ENCODE peak calls at places on chromosome 10, in five cellular contexts. M, B, J, H and D are unnamed samples.

GRCh38 chr10:103845983-103846382 is 9.4 kb downstream of the SH3PXD2A start:
- DNase-seq in M (no peak), B (no peak), J (peak; percentile 58), H (peak; percentile 36), D (no peak)

GRCh38 chr10:71629131-71629530 is 90.4 kb downstream of the C10orf105 start:
- DNase-seq in M (no peak), B (no peak), J (no peak), H (no peak), D (no peak)

GRCh38 chr10:109835257-109835656 is 88.1 kb downstream of the XPNPEP1 start:
- DNase-seq in M (no peak), B (no peak), J (no peak), H (no peak), D (no peak)

GRCh38 chr10:35058134-35058533 is 32.0 kb downstream of the CUL2 start:
- DNase-seq in M (peak; percentile 74), B (no peak), J (peak; percentile 26), H (no peak), D (no peak)

GRCh38 chr10:78170026-78170475 is 136.4 kb downstream of the RPS24 start:
- DNase-seq in M (peak; percentile 39), B (no peak), J (no peak), H (no peak), D (no peak)

GRCh38 chr10:132503581-132504421 is 33.8 kb upstream of the INPP5A start:
- DNase-seq in M (no peak), B (no peak), J (no peak), H (no peak), D (no peak)

GRCh38 chr10:85832988-85833387 is 533.6 kb downstream of the GRID1 start:
- DNase-seq in M (no peak), B (no peak), J (no peak), H (no peak), D (no peak)

GRCh38 chr10:29392376-29393021 is 103.6 kb downstream of the LYZL1 start:
- DNase-seq in M (peak; percentile 51), B (peak; percentile 32), J (peak; percentile 51), H (peak; percentile 64), D (peak; percentile 50)

GRCh38 chr10:99280472-99280871 is 44.8 kb upstream of the HPSE2 start:
- DNase-seq in M (no peak), B (no peak), J (no peak), H (no peak), D (no peak)